ENCODE peak calls at places on chromosomes 2 and 18, in five cellular contexts. V, G, X, S and U are unnamed samples.

GRCh38 chr2:176317246-176318065 is 48.2 kb downstream of the MTX2 start:
- DNase-seq in S (no peak), X (peak; percentile 76), V (no peak), G (no peak), U (no peak)

GRCh38 chr2:96315005-96315399 is 9.7 kb upstream of the SNRNP200 start:
- DNase-seq in G (no peak), S (no peak), X (no peak), V (no peak), U (no peak)

GRCh38 chr2:18299423-18300212 is 260.8 kb downstream of the RDH14 start:
- DNase-seq in X (peak; percentile 71), S (no peak), V (no peak), G (no peak), U (no peak)

GRCh38 chr18:27649621-27650020 is 464.5 kb upstream of the CHST9 start:
- DNase-seq in X (no peak), S (no peak), G (no peak), V (no peak), U (no peak)

GRCh38 chr18:48611785-48612480 is 73.1 kb downstream of the CTIF start:
- DNase-seq in X (peak; percentile 44), G (no peak), V (no peak), S (no peak), U (no peak)

GRCh38 chr18:6207119-6207518 is 207.6 kb downstream of the L3MBTL4 start:
- DNase-seq in V (no peak), G (no peak), S (no peak), X (no peak), U (no peak)

GRCh38 chr18:68103561-68103960 is 587.0 kb upstream of the DSEL start:
- DNase-seq in X (no peak), S (no peak), G (no peak), V (no peak), U (no peak)

GRCh38 chr2:207202645-207203044 is 36.9 kb upstream of the KLF7 start:
- DNase-seq in X (peak; percentile 28), V (no peak), G (peak; percentile 55), S (no peak), U (peak; percentile 64)

GRCh38 chr18:50203801-50204604 is 9.1 kb upstream of the MYO5B start:
- DNase-seq in X (peak; percentile 46), S (no peak), G (peak; percentile 74), V (peak; percentile 9), U (no peak)

GRCh38 chr18:23926590-23926989 is 88.0 kb upstream of the TTC39C start:
- DNase-seq in S (no peak), X (peak; percentile 14), V (no peak), G (no peak), U (no peak)

GRCh38 chr2:17892726-17893534 is 14.5 kb downstream of the KCNS3 start:
- DNase-seq in G (peak; percentile 25), X (no peak), S (no peak), V (no peak), U (no peak)

GRCh38 chr2:201465524-201465971 is 14.0 kb downstream of the STRADB start:
- DNase-seq in G (no peak), V (no peak), S (no peak), X (no peak), U (no peak)

DNA sequence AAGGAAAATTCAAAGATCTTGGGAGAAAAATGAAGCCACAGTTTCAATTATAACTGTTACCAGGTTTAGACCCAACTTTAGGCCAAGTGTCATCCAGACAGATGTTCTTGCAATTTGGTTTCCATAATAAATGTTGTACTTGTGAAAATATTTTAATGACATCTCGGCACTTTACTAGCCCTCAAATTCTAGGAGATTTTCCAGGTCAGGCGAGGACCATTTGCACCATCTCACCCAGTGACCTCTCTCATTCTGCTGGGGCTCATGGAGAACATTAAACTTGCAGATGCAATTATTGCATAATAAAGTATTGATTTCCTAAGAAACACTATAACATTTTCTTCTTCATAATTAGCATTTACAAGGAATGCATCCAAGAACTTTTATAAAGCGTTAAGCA is 329.6 kb upstream of the MEIS1 start:
- DNase-seq in X (no peak), V (no peak), S (no peak), G (no peak), U (no peak)
- TF ChIP-seq ATF2 in X (no peak), V (no peak), S (no peak), G (no peak), U (no peak)

GRCh38 chr18:77017355-77017754 is 115.2 kb downstream of the MBP start:
- DNase-seq in G (no peak), V (no peak), X (no peak), S (no peak), U (no peak)
- TF ChIP-seq ATF2 in G (no peak), V (no peak), X (no peak), S (no peak), U (no peak)

DNA sequence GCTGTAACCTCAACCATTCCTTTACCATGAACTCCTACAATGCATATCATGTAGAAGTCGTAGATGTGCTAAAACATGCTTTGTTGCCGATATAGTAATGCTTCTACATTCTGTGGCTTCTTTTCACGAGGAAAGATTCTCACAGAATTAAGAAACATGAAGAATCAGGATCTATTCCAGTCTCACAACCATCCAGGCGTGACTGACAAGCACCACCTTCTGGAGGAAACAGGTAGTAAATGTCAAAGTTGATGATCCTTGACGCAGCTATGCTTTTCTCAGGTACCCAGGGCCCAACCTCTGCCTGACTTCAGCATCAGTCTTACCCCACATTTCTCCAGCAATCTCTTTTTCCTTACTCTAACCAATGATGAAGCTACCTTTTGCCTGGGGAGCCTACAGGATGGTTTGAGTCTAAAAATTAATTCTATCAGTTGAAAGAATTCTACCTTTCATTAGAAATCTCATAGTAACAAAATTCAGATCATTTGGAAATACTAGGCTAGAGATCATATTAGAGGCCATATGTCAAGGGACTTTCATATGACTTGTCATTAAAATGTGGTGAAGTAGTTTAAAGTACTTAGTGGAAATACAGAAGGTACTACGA is 123.3 kb upstream of the RND3 start:
- DNase-seq in X (peak; percentile 19), V (peak; percentile 46), G (peak; percentile 42), S (no peak), U (no peak)
- TF ChIP-seq ATF2 in X (no peak), V (no peak), G (no peak), S (no peak), U (no peak)

DNA sequence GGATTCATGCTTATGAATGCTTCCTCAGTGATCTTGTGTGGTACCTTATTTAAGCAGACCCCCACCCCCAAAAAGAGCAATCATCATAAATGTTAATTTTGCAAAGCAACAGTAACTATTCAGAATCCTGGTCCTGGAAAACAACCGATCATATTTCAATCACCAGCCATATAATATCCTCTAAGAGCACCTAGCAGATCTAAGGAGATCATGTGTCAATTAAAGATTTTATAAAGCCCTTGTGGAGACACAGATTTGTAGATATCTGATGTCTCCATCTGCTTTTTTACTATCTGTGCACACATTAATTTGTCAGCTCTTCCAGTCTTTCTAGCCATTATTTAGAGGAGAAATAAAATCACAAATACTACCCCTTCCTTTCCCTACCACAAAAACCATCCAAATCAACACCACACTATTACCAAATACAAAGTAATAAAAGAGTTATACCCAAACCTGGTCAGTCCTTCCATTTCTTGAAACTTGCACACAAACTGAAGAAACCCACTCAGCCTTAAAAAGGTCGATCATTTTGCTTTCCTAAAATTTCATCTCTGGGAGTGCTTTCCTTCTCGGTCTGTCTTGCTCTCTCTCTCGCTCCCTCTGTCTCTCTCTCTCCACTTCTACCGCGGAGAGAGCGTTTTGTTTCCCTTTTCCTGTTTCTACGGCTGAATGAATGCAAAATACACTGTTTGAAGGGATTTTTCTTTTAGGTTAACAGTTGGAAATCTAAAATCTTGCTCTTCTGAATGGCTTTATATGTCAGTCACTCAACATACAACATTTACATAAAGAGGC is 423.9 kb downstream of the TGIF1 start:
- DNase-seq in S (no peak), G (no peak), X (no peak), V (no peak), U (no peak)
- TF ChIP-seq ATF2 in S (no peak), G (no peak), X (no peak), V (no peak), U (no peak)

GRCh38 chr18:62710417-62710816 is 4.9 kb upstream of the PHLPP1 start:
- DNase-seq in V (no peak), X (no peak), S (no peak), G (no peak), U (no peak)
- TF ChIP-seq ATF2 in V (no peak), X (no peak), S (no peak), G (no peak), U (no peak)

DNA sequence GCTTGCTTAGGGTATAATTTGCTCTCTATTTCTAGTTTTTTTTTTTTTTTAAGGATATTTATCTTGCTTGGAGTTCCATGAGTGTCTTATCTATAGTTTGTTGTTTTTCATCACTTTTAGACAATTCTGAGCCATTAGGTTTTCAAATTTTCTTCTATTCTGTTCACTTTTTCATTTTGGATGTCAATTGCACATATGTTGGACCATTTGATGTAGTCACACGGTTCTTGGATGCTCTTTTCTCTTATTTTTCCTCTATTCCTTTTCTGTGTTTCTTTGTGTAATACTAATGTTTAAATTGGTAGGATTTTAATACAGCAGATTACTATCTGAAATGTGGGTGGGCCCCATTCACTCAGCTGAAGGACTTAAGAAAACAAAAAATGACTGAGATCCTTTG is 292.6 kb downstream of the CALCRL start:
- DNase-seq in V (no peak), X (no peak), S (no peak), G (no peak), U (no peak)
- TF ChIP-seq ATF2 in V (no peak), X (no peak), S (no peak), G (no peak), U (no peak)

GRCh38 chr2:6791682-6792081 is 74.0 kb downstream of the CMPK2 start:
- DNase-seq in X (no peak), G (no peak), S (no peak), V (no peak), U (no peak)
- TF ChIP-seq ATF2 in X (no peak), G (no peak), S (no peak), V (no peak), U (no peak)

DNA sequence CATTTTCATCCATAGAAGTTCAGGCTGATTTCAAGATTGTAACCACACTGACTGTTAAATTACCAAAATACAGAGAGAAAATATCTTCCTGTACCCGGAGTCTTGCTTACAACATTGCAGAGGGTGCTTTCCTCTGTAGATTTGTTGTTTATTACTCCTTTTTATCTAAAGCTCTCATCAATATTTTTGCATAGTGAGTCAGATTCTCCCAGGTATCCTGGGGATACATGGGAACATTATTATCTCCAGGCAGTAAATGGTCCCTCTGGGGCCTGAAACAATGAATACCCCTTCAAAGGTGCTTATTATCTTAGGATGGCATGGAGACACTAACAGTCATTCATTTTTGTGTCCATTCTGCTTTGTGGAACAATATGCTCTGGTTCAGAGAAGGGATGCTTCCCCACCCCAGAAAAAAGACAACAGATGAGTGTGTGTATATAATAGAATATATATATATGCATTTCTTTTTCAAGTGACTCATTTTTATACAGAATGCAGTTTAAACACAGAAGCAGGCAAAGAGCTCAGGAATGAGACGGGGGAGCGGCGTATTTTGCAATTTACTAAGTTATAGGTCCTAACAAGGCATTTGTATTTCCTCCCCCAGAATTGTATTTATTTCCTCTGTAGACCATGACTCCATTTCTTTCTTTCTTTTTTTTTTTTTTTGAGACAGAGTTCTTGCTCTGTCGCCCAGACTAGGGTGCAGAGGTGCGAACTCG is 424.7 kb upstream of the ZEB2 start:
- DNase-seq in G (no peak), X (no peak), S (no peak), V (no peak), U (no peak)
- TF ChIP-seq ATF2 in G (no peak), X (no peak), S (no peak), V (no peak), U (no peak)